ENCODE peak calls at places on chromosomes 2 and 18, in seven cellular contexts. S, E, D, R, J, H and Z are unnamed samples. For H4K20me1, the result is how much of the 10 kb centered on the place peaks cover.

GRCh38 chr2:8684885-8685696 is 3.2 kb downstream of the ID2 start:
- DNase-seq in H (no peak), D (peak), S (peak), J (no peak), R (no peak), E (peak), Z (no peak)

GRCh38 chr2:195560209-195560907 is 96.7 kb upstream of the SLC39A10 start:
- DNase-seq in D (no peak), E (no peak), H (no peak), J (no peak), S (no peak), R (no peak), Z (no peak)

GRCh38 chr18:49344825-49345224 is 115.6 kb downstream of the DYM start:
- DNase-seq in D (no peak), H (no peak), R (no peak), E (no peak), S (no peak), J (no peak), Z (no peak)

GRCh38 chr2:156455366-156455975 is 19.3 kb downstream of the GPD2 start:
- DNase-seq in S (peak), R (no peak), J (no peak), H (no peak), E (no peak), D (no peak), Z (no peak)

GRCh38 chr18:8084160-8084559 is 517.0 kb downstream of the PTPRM start:
- DNase-seq in D (peak), E (peak), H (peak), S (peak), R (peak), J (no peak), Z (peak)

GRCh38 chr2:23617167-23617787 is 232.3 kb downstream of the KLHL29 start:
- DNase-seq in S (no peak), D (peak), R (no peak), E (no peak), J (no peak), H (no peak), Z (peak)

GRCh38 chr2:179302764-179303561 is 38.3 kb upstream of the SESTD1 start:
- DNase-seq in J (no peak), H (no peak), S (no peak), D (no peak), E (no peak), R (no peak), Z (peak)

GRCh38 chr2:182043021-182043420 is 57.4 kb downstream of the PPP1R1C start:
- DNase-seq in D (no peak), J (no peak), S (no peak), E (no peak), H (no peak), R (no peak), Z (no peak)

GRCh38 chr2:190530211-190530639 is 4.3 kb downstream of the NEMP2 start:
- DNase-seq in D (no peak), H (no peak), S (no peak), E (peak), R (no peak), J (no peak), Z (no peak)

GRCh38 chr2:190532581-190532980 is 1.9 kb downstream of the NEMP2 start:
- DNase-seq in H (no peak), S (no peak), E (no peak), D (no peak), J (no peak), R (no peak), Z (no peak)

GRCh38 chr2:190528521-190529001 is 6.0 kb downstream of the NEMP2 start:
- DNase-seq in H (no peak), D (no peak), R (no peak), J (no peak), S (no peak), E (peak), Z (no peak)

GRCh38 chr2:190527214-190527613 is 7.3 kb downstream of the NEMP2 start:
- DNase-seq in D (no peak), J (no peak), E (no peak), S (no peak), R (no peak), H (no peak), Z (no peak)

DNA sequence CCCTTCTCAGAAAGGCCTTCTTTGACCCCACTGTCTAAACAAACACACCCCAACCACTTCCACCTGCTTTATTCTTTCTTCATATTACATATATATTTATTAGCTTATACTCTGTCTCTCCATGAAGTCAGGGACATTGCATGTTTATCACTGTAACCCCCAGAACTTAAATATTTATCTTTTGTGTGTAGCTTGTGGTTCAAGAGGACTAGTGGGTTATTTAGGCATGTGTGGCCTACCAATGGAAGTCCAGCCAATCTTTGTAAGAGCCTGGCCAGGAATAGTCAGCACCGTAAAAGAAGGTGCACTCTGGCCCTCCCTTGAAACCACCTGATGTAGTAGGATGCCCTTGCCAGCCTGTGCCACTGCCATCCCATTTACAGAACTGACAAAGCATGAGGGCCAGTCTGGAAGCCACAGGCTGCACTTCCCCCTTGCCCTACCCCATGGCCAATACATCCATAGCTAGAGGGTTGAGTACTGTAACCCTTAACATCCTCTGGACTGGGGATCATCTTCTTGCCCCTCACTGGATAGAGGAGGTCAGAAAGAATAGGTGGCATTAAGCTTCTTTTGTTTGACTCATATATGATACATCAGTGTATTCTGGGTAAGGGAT is 4.9 kb downstream of the NEMP2 start:
- DNase-seq in D (no peak), E (no peak), S (no peak), R (no peak), H (no peak), J (no peak), Z (no peak)
- TF ChIP-seq MAX in D (no peak), E (no peak), S (no peak), R (no peak), H (no peak), J (no peak), Z (no peak)

DNA sequence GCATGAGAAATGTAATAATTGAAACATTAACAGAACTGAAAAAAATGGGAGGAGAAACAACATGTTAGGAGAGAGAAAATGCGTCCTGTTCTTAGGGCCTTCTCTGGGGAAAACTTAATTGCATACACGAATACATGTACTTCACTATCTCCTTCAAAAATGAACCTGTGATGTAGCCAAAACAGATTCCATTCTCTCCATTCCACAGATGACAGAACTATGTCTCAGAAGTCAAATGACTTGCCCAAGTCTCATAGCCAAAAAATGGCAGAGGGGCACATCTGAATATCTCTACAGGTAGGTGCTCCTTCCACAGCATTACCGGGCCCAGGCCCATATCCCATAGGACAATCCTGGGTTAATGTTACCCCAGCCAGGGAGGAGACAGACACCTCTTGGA is 3.9 kb upstream of the DCTN1 start:
- DNase-seq in R (no peak), E (no peak), D (no peak), S (no peak), J (no peak), H (no peak), Z (no peak)
- H4K20me1 ChIP-seq in R (half or more), E (under half), D (under half), S (under half), J (under half), H (under half), Z (under half)

GRCh38 chr2:240327566-240327965 is 107.9 kb upstream of the GPC1 start:
- DNase-seq in J (no peak), H (no peak), E (no peak), R (no peak), D (no peak), S (no peak), Z (no peak)
- TF ChIP-seq MAX in J (no peak), H (no peak), E (no peak), R (no peak), D (no peak), S (no peak), Z (no peak)

DNA sequence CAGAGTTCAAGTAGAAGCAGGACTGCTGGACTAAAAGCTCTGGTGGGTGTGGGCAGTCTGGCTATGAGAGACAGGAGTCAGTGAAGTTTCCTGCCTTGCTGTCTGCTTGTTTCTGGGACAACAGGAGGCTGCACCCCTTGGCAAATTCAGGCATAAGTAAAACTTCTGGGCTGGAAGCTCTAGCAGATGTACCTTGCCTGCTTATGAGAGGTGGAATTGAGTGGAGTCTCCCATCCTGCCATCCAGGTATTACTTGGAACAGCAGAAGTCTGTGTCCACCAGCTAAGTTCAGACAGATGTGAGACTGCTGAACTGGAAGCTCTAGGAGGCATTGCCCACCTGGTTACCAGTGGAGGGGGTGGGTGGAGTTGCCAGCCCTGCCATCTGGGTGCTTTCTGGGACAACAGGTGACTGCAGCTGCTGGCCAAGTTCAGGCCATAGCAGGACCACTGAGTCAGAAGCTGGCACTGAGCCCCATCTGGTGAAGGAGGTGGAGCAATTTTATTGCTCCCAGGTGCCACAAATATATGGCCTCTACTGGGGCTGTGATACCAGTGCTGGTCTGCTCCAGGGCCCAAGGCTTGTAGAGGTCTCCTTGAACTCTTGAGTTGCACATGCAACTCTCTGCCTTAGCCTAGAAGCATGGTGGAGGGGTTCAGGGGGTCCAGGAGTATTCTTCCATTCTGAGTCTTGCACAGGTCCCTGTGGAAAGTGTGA is 199.4 kb upstream of the FN1 start:
- DNase-seq in E (no peak), H (no peak), D (no peak), R (no peak), S (no peak), J (no peak), Z (no peak)
- H4K20me1 ChIP-seq in E (under half), H (under half), D (under half), R (under half), S (under half), J (under half), Z (under half)

GRCh38 chr2:71348302-71348701 is 16.7 kb downstream of the ZNF638 start:
- DNase-seq in D (no peak), J (no peak), H (no peak), R (no peak), E (peak), S (no peak), Z (peak)

GRCh38 chr2:71358931-71359671 is 27.5 kb downstream of the ZNF638 start:
- DNase-seq in H (no peak), J (no peak), R (no peak), S (no peak), D (no peak), E (no peak), Z (no peak)

GRCh38 chr2:71347517-71347916 is 15.9 kb downstream of the ZNF638 start:
- DNase-seq in D (peak), S (no peak), E (no peak), R (no peak), J (no peak), H (no peak), Z (peak)

DNA sequence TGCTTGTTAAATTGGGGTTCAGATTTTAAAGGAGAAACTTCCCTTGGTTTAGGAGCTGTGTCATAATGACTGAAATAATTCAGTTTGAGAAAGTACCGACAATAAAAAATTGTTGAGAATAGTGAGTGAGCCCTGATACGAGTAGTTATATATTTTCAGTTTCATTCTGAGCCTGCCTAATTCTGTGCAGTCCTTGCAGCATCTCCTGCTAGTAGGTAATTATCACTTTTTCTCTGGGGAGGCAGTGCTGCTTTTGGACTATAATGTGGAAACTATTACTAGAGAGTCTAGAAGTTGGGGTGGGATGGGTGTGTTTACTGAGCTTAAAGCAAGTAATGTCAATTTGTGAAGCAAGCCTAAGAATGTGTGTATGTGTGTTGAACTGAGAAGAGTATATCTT is 21.7 kb downstream of the ZNF638 start:
- DNase-seq in S (no peak), R (no peak), D (no peak), H (no peak), J (peak), E (no peak), Z (no peak)
- TF ChIP-seq MAX in S (no peak), R (no peak), D (no peak), H (no peak), J (no peak), E (no peak), Z (no peak)

GRCh38 chr2:44935854-44936185 is 5.7 kb upstream of the SIX3 start:
- DNase-seq in H (no peak), E (no peak), R (peak), D (no peak), J (no peak), S (no peak), Z (no peak)
- H4K20me1 ChIP-seq in H (under half), E (under half), R (under half), D (under half), J (under half), S (under half), Z (under half)

DNA sequence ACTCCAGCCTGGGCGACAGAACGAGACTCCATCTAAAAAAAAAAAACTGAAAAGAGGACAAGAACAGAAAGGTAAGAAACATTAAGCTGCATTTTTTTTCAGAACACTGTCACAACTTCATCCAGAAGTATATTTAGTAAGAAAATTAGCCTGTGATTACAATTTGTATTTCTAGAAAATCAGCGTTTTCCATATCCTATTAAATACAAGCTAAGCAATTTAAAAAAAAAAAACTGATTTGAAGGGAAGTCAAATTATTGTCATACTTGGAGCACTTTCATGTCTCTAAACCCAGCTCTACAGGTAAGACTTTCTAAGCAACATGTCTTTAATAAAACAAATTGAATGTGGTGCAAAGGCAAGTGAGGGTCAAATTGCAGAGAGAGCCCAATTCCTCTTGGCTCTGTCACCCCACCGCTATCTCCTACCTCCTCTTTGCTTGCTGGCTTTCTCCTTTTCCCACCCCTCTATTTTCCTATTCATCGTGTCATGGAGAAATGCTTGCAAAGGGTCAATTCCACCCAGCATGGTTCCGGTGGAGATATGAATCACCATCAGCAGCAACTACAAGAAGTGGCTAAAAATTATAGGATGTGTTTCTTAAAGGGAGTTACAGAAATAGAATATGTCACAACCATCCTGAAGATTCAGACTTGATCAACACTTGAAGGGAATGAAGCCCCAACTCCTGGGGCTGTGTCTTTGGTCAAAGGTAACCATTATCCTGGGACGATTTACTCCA is 68.4 kb upstream of the BCL11A start:
- DNase-seq in D (no peak), J (no peak), S (no peak), E (no peak), R (no peak), H (no peak), Z (no peak)
- TF ChIP-seq MAX in D (no peak), J (no peak), S (no peak), E (no peak), R (no peak), H (no peak), Z (no peak)

DNA sequence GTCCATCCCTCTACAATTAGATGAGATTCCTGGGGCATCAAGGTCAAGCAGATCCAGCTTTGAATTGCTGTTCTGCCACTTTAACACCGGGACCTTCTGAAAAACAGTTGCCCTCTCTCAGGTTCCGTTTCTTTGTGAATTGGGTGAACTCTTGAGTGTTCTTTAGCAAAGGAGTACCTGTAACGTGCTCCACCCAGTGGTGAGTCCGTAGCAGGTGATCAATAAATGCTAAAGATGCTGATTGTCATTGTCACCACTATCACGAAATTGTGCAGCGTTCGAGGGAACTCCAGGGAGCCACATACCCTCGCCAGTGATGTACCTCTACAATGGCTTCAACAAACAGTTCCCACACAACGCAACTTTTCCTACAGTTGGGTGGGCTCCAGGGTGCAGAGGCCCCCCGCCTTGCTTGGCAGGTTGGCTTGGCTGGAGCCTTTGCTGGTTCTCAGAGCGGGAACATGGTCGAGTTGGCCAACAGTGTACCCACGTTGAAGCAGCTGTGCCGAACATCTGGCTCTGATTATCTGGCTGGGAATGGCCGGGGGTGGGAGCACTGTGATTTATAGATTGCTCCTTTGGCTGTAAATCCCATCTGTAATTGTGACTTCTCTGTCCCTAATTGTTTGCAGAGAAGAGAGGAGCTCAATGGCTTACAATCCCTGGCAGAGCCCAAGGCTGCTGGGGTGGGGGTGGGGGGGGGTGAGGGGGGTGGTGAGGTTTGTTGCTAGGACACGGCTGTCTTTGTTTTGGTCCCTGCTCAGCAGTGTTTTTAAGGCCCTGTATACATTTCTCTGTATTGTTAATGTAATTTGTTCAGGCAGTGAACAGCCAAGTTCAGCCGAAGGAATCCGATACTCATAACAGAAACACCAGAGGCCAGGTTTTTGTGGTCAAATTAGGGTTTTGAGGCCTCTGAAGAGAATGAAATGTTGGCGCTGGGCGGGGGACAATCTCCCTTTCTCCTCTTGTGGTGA is 82.2 kb downstream of the TCF7L1 start:
- DNase-seq in E (peak), S (no peak), H (no peak), R (peak), D (no peak), J (no peak), Z (no peak)
- H4K20me1 ChIP-seq in E (under half), S (under half), H (under half), R (under half), D (under half), J (under half), Z (under half)